ENCODE peak calls at places on chromosomes 6 and 20, in seven cellular contexts. D, X, F, H, T, V and I are unnamed samples.
A peak's percentile ranks its signal among the peaks of the same experiment; 100 is the strongest.

GRCh38 chr6:41796474-41796873 is 9.0 kb downstream of the TOMM6 start:
- DNase-seq in D (no peak), X (no peak), F (no peak), H (no peak), T (no peak), V (no peak), I (no peak)

GRCh38 chr20:23928788-23929187 is 49.2 kb upstream of the CST5 start:
- DNase-seq in D (no peak), X (no peak), F (no peak), H (no peak), T (no peak), V (no peak), I (no peak)

GRCh38 chr6:16712931-16713484 is 48.3 kb downstream of the ATXN1 start:
- DNase-seq in D (peak; percentile 91), X (no peak), F (peak; percentile 76), H (peak; percentile 54), T (no peak), V (no peak), I (no peak)

GRCh38 chr6:155188707-155189496 is 74.9 kb upstream of the CLDN20 start:
- DNase-seq in D (no peak), X (no peak), F (no peak), H (no peak), T (no peak), V (no peak), I (no peak)

GRCh38 chr6:131182991-131183425 is 47.7 kb downstream of the AKAP7 start:
- DNase-seq in D (no peak), X (no peak), F (no peak), H (no peak), T (no peak), V (no peak), I (peak; percentile 27)

GRCh38 chr6:64227868-64228267 is 592.3 kb downstream of the PHF3 start:
- DNase-seq in D (no peak), X (no peak), F (no peak), H (no peak), T (no peak), V (no peak), I (no peak)

GRCh38 chr6:158766621-158767435 is 52.3 kb downstream of the EZR start:
- DNase-seq in D (no peak), X (no peak), F (no peak), H (no peak), T (no peak), V (no peak), I (no peak)

GRCh38 chr6:114376611-114377206 is 33.9 kb upstream of the HS3ST5 start:
- DNase-seq in D (no peak), X (no peak), F (no peak), H (no peak), T (no peak), V (no peak), I (no peak)

GRCh38 chr20:49323622-49324238 is 45.9 kb upstream of the ZNFX1 start:
- DNase-seq in D (peak; percentile 34), X (no peak), F (no peak), H (no peak), T (no peak), V (no peak), I (no peak)

GRCh38 chr6:86087954-86088353 is 445.3 kb upstream of the SYNCRIP start:
- DNase-seq in D (no peak), X (no peak), F (no peak), H (no peak), T (no peak), V (peak; percentile 49), I (no peak)

GRCh38 chr20:41411458-41411857 is 44.8 kb upstream of the EMILIN3 start:
- DNase-seq in D (no peak), X (no peak), F (no peak), H (no peak), T (no peak), V (no peak), I (no peak)

GRCh38 chr6:32799740-32800139 is 17.1 kb downstream of the HLA-DOB start:
- DNase-seq in D (no peak), X (no peak), F (no peak), H (no peak), T (no peak), V (no peak), I (no peak)

GRCh38 chr6:169568314-169569087 is 133.3 kb downstream of the WDR27 start:
- DNase-seq in D (no peak), X (no peak), F (no peak), H (no peak), T (no peak), V (no peak), I (no peak)

GRCh38 chr20:63500902-63501817 is 2.3 kb upstream of the EEF1A2 start:
- DNase-seq in D (no peak), X (no peak), F (no peak), H (peak; percentile 28), T (no peak), V (peak; percentile 51), I (no peak)

GRCh38 chr6:3072798-3073197 is 4.5 kb downstream of the RIPK1 start:
- DNase-seq in D (no peak), X (no peak), F (no peak), H (no peak), T (no peak), V (no peak), I (no peak)

GRCh38 chr20:20759132-20759531 is 46.7 kb upstream of the RALGAPA2 start:
- DNase-seq in D (no peak), X (no peak), F (peak; percentile 28), H (no peak), T (no peak), V (no peak), I (no peak)

GRCh38 chr6:351011-351866 is 40.3 kb upstream of the IRF4 start:
- DNase-seq in D (no peak), X (no peak), F (no peak), H (no peak), T (no peak), V (no peak), I (no peak)

GRCh38 chr20:58646703-58647102 is 4.4 kb upstream of the STX16 start:
- DNase-seq in D (no peak), X (no peak), F (no peak), H (no peak), T (no peak), V (no peak), I (no peak)

GRCh38 chr6:128443553-128443952 is 76.8 kb downstream of the PTPRK start:
- DNase-seq in D (no peak), X (no peak), F (no peak), H (no peak), T (peak; percentile 39), V (no peak), I (no peak)

GRCh38 chr6:126826315-126826714 is 292.2 kb upstream of the RSPO3 start:
- DNase-seq in D (no peak), X (no peak), F (no peak), H (no peak), T (no peak), V (no peak), I (no peak)

GRCh38 chr6:111829581-111829980 is 43.7 kb downstream of the FYN start:
- DNase-seq in D (no peak), X (no peak), F (no peak), H (no peak), T (no peak), V (no peak), I (no peak)

GRCh38 chr6:111830003-111830402 is 43.2 kb downstream of the FYN start:
- DNase-seq in D (no peak), X (no peak), F (no peak), H (no peak), T (no peak), V (no peak), I (no peak)

GRCh38 chr6:111831408-111831807 is 41.8 kb downstream of the FYN start:
- DNase-seq in D (no peak), X (no peak), F (no peak), H (no peak), T (no peak), V (no peak), I (no peak)

GRCh38 chr6:111825439-111825838 is 47.8 kb downstream of the FYN start:
- DNase-seq in D (no peak), X (no peak), F (no peak), H (no peak), T (no peak), V (no peak), I (no peak)

DNA sequence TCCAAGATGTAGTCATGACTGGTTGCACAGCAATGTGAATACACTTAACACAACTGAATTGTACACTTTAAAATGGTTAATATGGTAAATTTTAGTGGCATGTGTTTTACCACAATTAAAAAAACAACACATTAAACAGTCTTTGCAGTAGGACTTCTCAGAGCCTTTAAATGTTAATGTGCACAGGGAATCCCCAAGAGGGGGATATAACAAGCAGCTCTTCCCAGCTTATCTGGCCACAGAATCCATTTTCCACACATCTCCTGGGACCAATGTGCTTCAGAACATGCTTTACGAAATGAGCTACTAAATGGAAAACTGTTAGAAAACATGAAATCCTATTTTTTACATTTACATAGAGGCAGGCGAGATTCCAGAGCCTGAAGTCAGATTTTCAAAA is 44.5 kb downstream of the FYN start:
- DNase-seq in D (no peak), X (no peak), F (no peak), H (no peak), T (no peak), V (no peak), I (no peak)
- H3K4me1 ChIP-seq in D (no peaks in the 10 kb centered on the region), X (no peaks in the 10 kb centered on the region), F (peaks cover 62% of the 10 kb centered on the region), H (peaks cover 64% of the 10 kb centered on the region), T (peaks cover 27% of the 10 kb centered on the region), V (no peaks in the 10 kb centered on the region), I (no peaks in the 10 kb centered on the region)

GRCh38 chr6:166078294-166078693 is 89.4 kb downstream of the TBXT start:
- DNase-seq in D (no peak), X (no peak), F (no peak), H (no peak), T (no peak), V (no peak), I (no peak)
- H3K27me3 ChIP-seq in D (no peaks in the 10 kb centered on the region), X (no peaks in the 10 kb centered on the region), F (no peaks in the 10 kb centered on the region), H (no peaks in the 10 kb centered on the region), T (no peaks in the 10 kb centered on the region), V (peaks cover 2% of the 10 kb centered on the region), I (no peaks in the 10 kb centered on the region)

GRCh38 chr20:38874460-38875169 is 51.6 kb upstream of the FAM83D start:
- DNase-seq in D (no peak), X (no peak), F (no peak), H (no peak), T (no peak), V (no peak), I (no peak)
- H3K4me1 ChIP-seq in D (peaks cover 12% of the 10 kb centered on the region), X (no peaks in the 10 kb centered on the region), F (peaks cover 3% of the 10 kb centered on the region), H (peaks cover 57% of the 10 kb centered on the region), T (peaks cover 24% of the 10 kb centered on the region), V (no peaks in the 10 kb centered on the region), I (peaks cover 12% of the 10 kb centered on the region)

DNA sequence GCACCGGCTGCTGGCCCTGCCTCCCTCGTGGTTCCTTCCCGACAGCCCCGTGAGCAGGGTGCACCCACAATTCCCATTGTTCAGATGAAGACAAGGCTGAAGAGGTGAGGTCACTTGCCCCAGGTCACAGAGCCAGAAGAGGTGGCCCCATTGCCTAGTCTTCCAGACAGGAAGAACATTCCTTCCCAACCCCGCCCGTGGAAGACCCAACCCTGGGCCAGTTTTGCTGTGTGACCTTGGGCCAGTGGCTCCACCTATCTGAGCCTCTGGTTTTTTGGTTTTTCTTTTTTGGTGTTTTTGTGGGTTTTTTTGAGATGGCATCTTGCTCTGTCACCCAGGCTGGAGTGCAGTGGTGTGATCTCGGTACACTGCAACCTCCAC is 61.7 kb downstream of the RIPOR3 start:
- DNase-seq in D (no peak), X (no peak), F (no peak), H (no peak), T (no peak), V (no peak), I (no peak)
- H3K27me3 ChIP-seq in D (no peaks in the 10 kb centered on the region), X (no peaks in the 10 kb centered on the region), F (no peaks in the 10 kb centered on the region), H (no peaks in the 10 kb centered on the region), T (no peaks in the 10 kb centered on the region), V (no peaks in the 10 kb centered on the region), I (no peaks in the 10 kb centered on the region)

GRCh38 chr6:144350176-144350575 is 65.0 kb downstream of the UTRN start:
- DNase-seq in D (no peak), X (no peak), F (no peak), H (no peak), T (no peak), V (no peak), I (no peak)
- H3K4me1 ChIP-seq in D (peaks cover 29% of the 10 kb centered on the region), X (peaks cover 12% of the 10 kb centered on the region), F (peaks cover 54% of the 10 kb centered on the region), H (peaks cover 98% of the 10 kb centered on the region), T (peaks cover 58% of the 10 kb centered on the region), V (peaks cover 53% of the 10 kb centered on the region), I (no peaks in the 10 kb centered on the region)